ENCODE peak calls at places on chromosomes 13 and 19, in eight cellular contexts. V is SK-N-SH; G is GM23248; T is aorta; P is effector CD4-positive, alpha-beta T cell; W is stimulated activated CD4-positive, alpha-beta T cell treated with anti-CD3 and anti-CD28 coated beads, Interleukin-15, amount 100 ng/mL, for 1 hour; K is left ventricle myocardium superior; I is retinal pigment epithelial cell. Z is an unnamed sample.

GRCh38 chr19:30870861-30871260 is 478.4 kb downstream of the TSHZ3 start:
- DNase-seq in V (peak), G (peak), T (no peak), P (no peak), W (no peak), K (peak), I (no peak), Z (no peak)

GRCh38 chr13:35855531-35856019 is 275.6 kb downstream of the DCLK1 start:
- DNase-seq in V (no peak), G (peak), T (no peak), P (no peak), W (no peak), K (no peak), I (peak), Z (no peak)

GRCh38 chr19:4049432-4049831 is 17.3 kb downstream of the ZBTB7A start:
- DNase-seq in V (no peak), G (no peak), T (no peak), P (no peak), W (no peak), K (peak), I (no peak), Z (peak)

GRCh38 chr13:30366083-30366482 is 56.2 kb upstream of the UBE2L5 start:
- DNase-seq in V (no peak), G (no peak), T (no peak), P (no peak), W (no peak), K (no peak), I (no peak), Z (no peak)

GRCh38 chr13:109345433-109345941 is 440.9 kb downstream of the IRS2 start:
- DNase-seq in V (peak), G (peak), T (no peak), P (no peak), W (no peak), K (no peak), I (peak), Z (no peak)

GRCh38 chr13:35947315-35947714 is 183.9 kb downstream of the DCLK1 start:
- DNase-seq in V (no peak), G (no peak), T (no peak), P (no peak), W (no peak), K (no peak), I (no peak), Z (no peak)

GRCh38 chr13:45786293-45786920 is 65.1 kb downstream of the SIAH3 start:
- DNase-seq in V (peak), G (no peak), T (no peak), P (no peak), W (no peak), K (peak), I (no peak), Z (no peak)

GRCh38 chr13:51781246-51782022 is 22.5 kb downstream of the DHRS12 start:
- DNase-seq in V (peak), G (peak), T (no peak), P (no peak), W (no peak), K (peak), I (no peak), Z (peak)

GRCh38 chr19:49573451-49573850 is 6.9 kb downstream of the NOSIP start:
- DNase-seq in V (no peak), G (peak), T (no peak), P (no peak), W (no peak), K (no peak), I (no peak), Z (no peak)

GRCh38 chr13:109764474-109765292 is 21.7 kb downstream of the IRS2 start:
- DNase-seq in V (peak), G (peak), T (no peak), P (no peak), W (no peak), K (no peak), I (no peak), Z (no peak)

GRCh38 chr19:58154679-58155648 is 4.4 kb upstream of the ZNF329 start:
- DNase-seq in V (peak), G (peak), T (peak), P (peak), W (peak), K (peak), I (peak), Z (peak)

GRCh38 chr13:98509271-98510155 is 67.4 kb downstream of the STK24 start:
- DNase-seq in V (no peak), G (peak), T (peak), P (no peak), W (no peak), K (peak), I (peak), Z (no peak)

GRCh38 chr19:41700381-41701195 is 7.8 kb upstream of the CEACAM5 start:
- DNase-seq in V (no peak), G (no peak), T (no peak), P (no peak), W (no peak), K (no peak), I (no peak), Z (peak)

GRCh38 chr19:12787458-12787857 is 3.8 kb upstream of the JUNB start:
- DNase-seq in V (no peak), G (no peak), T (no peak), P (no peak), W (no peak), K (no peak), I (no peak), Z (no peak)

Z was measured in sciatic nerve.